ENCODE peak calls at places on chromosomes 5 and 9, in four cellular contexts. P, A, K and H are unnamed samples.
A peak's percentile ranks its signal among the peaks of the same experiment; 100 is the strongest.

GRCh38 chr9:83431470-83432060 is 106.6 kb downstream of the FRMD3 start:
- DNase-seq in K (peak; percentile 33), A (no peak), P (no peak), H (peak; percentile 82)

GRCh38 chr9:91156451-91157234 is 205.1 kb downstream of the AUH start:
- DNase-seq in P (no peak), A (no peak), K (no peak), H (no peak)

GRCh38 chr9:85914108-85914507 is 26.8 kb upstream of the NAA35 start:
- DNase-seq in P (no peak), A (peak; percentile 5), K (no peak), H (no peak)

GRCh38 chr9:116062206-116062550 is 91.4 kb upstream of the PAPPA start:
- DNase-seq in A (no peak), P (no peak), K (no peak), H (no peak)

GRCh38 chr5:95113489-95113888 is 171.4 kb downstream of the MCTP1 start:
- DNase-seq in P (no peak), A (peak; percentile 81), K (no peak), H (no peak)

GRCh38 chr5:54251981-54252380 is 58.4 kb downstream of the ARL15 start:
- DNase-seq in A (no peak), P (no peak), K (peak; percentile 32), H (no peak)

GRCh38 chr5:163269624-163270023 is 167.8 kb upstream of the CCNG1 start:
- DNase-seq in A (no peak), K (no peak), P (no peak), H (no peak)

GRCh38 chr5:75571547-75571946 is 39.7 kb upstream of the ANKDD1B start:
- DNase-seq in P (no peak), A (no peak), K (no peak), H (no peak)

GRCh38 chr9:112380771-112381181 is 868 bp downstream of the HSDL2 start:
- DNase-seq in A (peak; percentile 13), K (peak; percentile 29), P (no peak), H (no peak)

GRCh38 chr5:106521701-106522100 is 1149.0 kb downstream of the EFNA5 start:
- DNase-seq in P (no peak), A (peak; percentile 83), K (peak; percentile 56), H (peak; percentile 55)

GRCh38 chr9:16207161-16207560 is 654.3 kb downstream of the CCDC171 start:
- DNase-seq in P (peak; percentile 70), K (peak; percentile 62), A (no peak), H (no peak)

GRCh38 chr5:154286557-154286956 is 96.0 kb downstream of the GALNT10 start:
- DNase-seq in A (no peak), K (peak; percentile 65), P (no peak), H (no peak)

GRCh38 chr5:150253416-150254208 is 36.0 kb downstream of the CAMK2A start:
- DNase-seq in P (no peak), A (no peak), K (no peak), H (no peak)

GRCh38 chr9:87238545-87238944 is 259.1 kb upstream of the DAPK1 start:
- DNase-seq in A (no peak), P (no peak), K (no peak), H (no peak)

GRCh38 chr5:171858303-171858702 is 72.7 kb downstream of the SMIM23 start:
- DNase-seq in P (no peak), K (peak; percentile 48), A (no peak), H (no peak)

GRCh38 chr9:91516061-91516460 is 92.4 kb upstream of the NFIL3 start:
- DNase-seq in K (no peak), A (no peak), P (no peak), H (no peak)

GRCh38 chr5:126635585-126635984 is 34.8 kb downstream of the PHAX start:
- DNase-seq in A (no peak), P (no peak), K (no peak), H (no peak)

GRCh38 chr5:94153736-94154450 is 412.5 kb upstream of the POU5F2 start:
- DNase-seq in K (no peak), P (no peak), A (no peak), H (no peak)

GRCh38 chr9:124505901-124506346 is 1.3 kb downstream of the NR5A1 start:
- DNase-seq in P (no peak), K (no peak), A (no peak), H (no peak)

GRCh38 chr9:105449081-105449480 is 1.2 kb downstream of the FSD1L start:
- DNase-seq in P (no peak), A (no peak), K (no peak), H (no peak)